ENCODE peak calls at places on chromosomes 5 and 9, in five cellular contexts. One of them, this sample, is unnamed.

GRCh38 chr5:17317499-17317898 is 100.1 kb downstream of the BASP1 start:
- DNase-seq in RWPE1: no peak
- DNase-seq in amygdala: no peak
- DNase-seq in RPMI7951: peak
- DNase-seq in activated naive CD4-positive, alpha-beta T cell: no peak
- DNase-seq in this sample: no peak

GRCh38 chr5:109388407-109388806 is 21.4 kb downstream of the PJA2 start:
- DNase-seq in activated naive CD4-positive, alpha-beta T cell: no peak
- DNase-seq in RWPE1: peak
- DNase-seq in amygdala: no peak
- DNase-seq in RPMI7951: peak
- DNase-seq in this sample: no peak

GRCh38 chr9:127569819-127570401 is 42.2 kb upstream of the STXBP1 start:
- DNase-seq in RPMI7951: peak
- DNase-seq in amygdala: no peak
- DNase-seq in RWPE1: peak
- DNase-seq in activated naive CD4-positive, alpha-beta T cell: no peak
- DNase-seq in this sample: no peak

GRCh38 chr5:176700239-176700847 is 53.1 kb downstream of the TSPAN17 start:
- DNase-seq in RWPE1: no peak
- DNase-seq in RPMI7951: no peak
- DNase-seq in activated naive CD4-positive, alpha-beta T cell: no peak
- DNase-seq in amygdala: no peak
- DNase-seq in this sample: no peak

GRCh38 chr5:146340260-146341081 is 1.8 kb downstream of the POU4F3 start:
- DNase-seq in activated naive CD4-positive, alpha-beta T cell: peak
- DNase-seq in RWPE1: peak
- DNase-seq in amygdala: no peak
- DNase-seq in RPMI7951: peak
- DNase-seq in this sample: no peak

GRCh38 chr9:114884787-114885452 is 45.5 kb downstream of the TNFSF8 start:
- DNase-seq in RWPE1: peak
- DNase-seq in RPMI7951: peak
- DNase-seq in activated naive CD4-positive, alpha-beta T cell: no peak
- DNase-seq in amygdala: no peak
- DNase-seq in this sample: no peak

GRCh38 chr5:127320032-127320945 is 29.7 kb downstream of the MEGF10 start:
- DNase-seq in RPMI7951: peak
- DNase-seq in RWPE1: no peak
- DNase-seq in amygdala: no peak
- DNase-seq in activated naive CD4-positive, alpha-beta T cell: no peak
- DNase-seq in this sample: no peak

GRCh38 chr5:174717826-174718455 is 6.4 kb upstream of the MSX2 start:
- DNase-seq in RWPE1: peak
- DNase-seq in activated naive CD4-positive, alpha-beta T cell: no peak
- DNase-seq in amygdala: no peak
- DNase-seq in RPMI7951: no peak
- DNase-seq in this sample: no peak

GRCh38 chr5:155017610-155018009 is 4.1 kb downstream of the KIF4B start:
- DNase-seq in RPMI7951: no peak
- DNase-seq in RWPE1: no peak
- DNase-seq in amygdala: no peak
- DNase-seq in activated naive CD4-positive, alpha-beta T cell: no peak
- DNase-seq in this sample: no peak

GRCh38 chr5:96816430-96816939 is 8.7 kb upstream of the ERAP1 start:
- DNase-seq in RWPE1: no peak
- DNase-seq in activated naive CD4-positive, alpha-beta T cell: peak
- DNase-seq in amygdala: no peak
- DNase-seq in RPMI7951: peak
- DNase-seq in this sample: no peak